ENCODE peak calls at places on chromosomes 13 and 19, in five cellular contexts. One of them, this sample, is unnamed.

GRCh38 chr13:33213797-33214196 is 71.8 kb downstream of the STARD13 start:
- DNase-seq in body of pancreas: no peak
- DNase-seq in stomach: peak; percentile 32
- DNase-seq in tibial nerve: no peak
- DNase-seq in uterus: no peak
- DNase-seq in this sample: no peak

GRCh38 chr19:29364224-29364726 is 151.3 kb upstream of the UQCRFS1 start:
- DNase-seq in tibial nerve: no peak
- DNase-seq in uterus: no peak
- DNase-seq in body of pancreas: no peak
- DNase-seq in stomach: no peak
- DNase-seq in this sample: no peak

GRCh38 chr13:99000137-99000536 is 22.3 kb upstream of the DOCK9 start:
- DNase-seq in body of pancreas: no peak
- DNase-seq in stomach: no peak
- DNase-seq in uterus: no peak
- DNase-seq in tibial nerve: no peak
- DNase-seq in this sample: no peak

GRCh38 chr13:39415403-39415802 is 187.6 kb downstream of the LHFPL6 start:
- DNase-seq in stomach: no peak
- DNase-seq in body of pancreas: peak; percentile 33
- DNase-seq in uterus: peak; percentile 39
- DNase-seq in tibial nerve: no peak
- DNase-seq in this sample: no peak

GRCh38 chr19:16445238-16446107 is 26.3 kb downstream of the EPS15L1 start:
- DNase-seq in body of pancreas: no peak
- DNase-seq in tibial nerve: no peak
- DNase-seq in stomach: no peak
- DNase-seq in uterus: no peak
- DNase-seq in this sample: no peak

GRCh38 chr13:89255844-89256406 is 1584.8 kb downstream of the SLITRK5 start:
- DNase-seq in stomach: no peak
- DNase-seq in tibial nerve: no peak
- DNase-seq in body of pancreas: no peak
- DNase-seq in uterus: no peak
- DNase-seq in this sample: no peak

GRCh38 chr13:100513987-100514670 is 74.5 kb downstream of the GGACT start:
- DNase-seq in body of pancreas: no peak
- DNase-seq in stomach: no peak
- DNase-seq in uterus: no peak
- DNase-seq in tibial nerve: no peak
- DNase-seq in this sample: no peak

GRCh38 chr13:44331912-44332840 is 41.4 kb upstream of the SERP2 start:
- DNase-seq in body of pancreas: no peak
- DNase-seq in stomach: no peak
- DNase-seq in uterus: peak; percentile 88
- DNase-seq in tibial nerve: peak; percentile 67
- DNase-seq in this sample: no peak

GRCh38 chr13:77584111-77584510 is 48.6 kb downstream of the SCEL start:
- DNase-seq in uterus: no peak
- DNase-seq in stomach: no peak
- DNase-seq in body of pancreas: no peak
- DNase-seq in tibial nerve: no peak
- DNase-seq in this sample: peak; percentile 80

GRCh38 chr13:33233547-33233946 is 52.0 kb downstream of the STARD13 start:
- DNase-seq in stomach: no peak
- DNase-seq in body of pancreas: no peak
- DNase-seq in uterus: no peak
- DNase-seq in tibial nerve: no peak
- DNase-seq in this sample: no peak

GRCh38 chr13:111911754-111912452 is 155.0 kb upstream of the SOX1 start:
- DNase-seq in uterus: no peak
- DNase-seq in stomach: no peak
- DNase-seq in tibial nerve: no peak
- DNase-seq in body of pancreas: peak; percentile 5
- DNase-seq in this sample: no peak

GRCh38 chr19:2609389-2610116 is 92.9 kb downstream of the GNG7 start:
- DNase-seq in tibial nerve: no peak
- DNase-seq in stomach: no peak
- DNase-seq in uterus: no peak
- DNase-seq in body of pancreas: no peak
- DNase-seq in this sample: no peak

GRCh38 chr19:12937243-12938053 is 961 bp upstream of the CALR start:
- DNase-seq in body of pancreas: no peak
- DNase-seq in tibial nerve: peak; percentile 59
- DNase-seq in stomach: peak; percentile 68
- DNase-seq in uterus: no peak
- DNase-seq in this sample: no peak

GRCh38 chr13:31807090-31807541 is 67.8 kb downstream of the RXFP2 start:
- DNase-seq in tibial nerve: no peak
- DNase-seq in uterus: no peak
- DNase-seq in body of pancreas: no peak
- DNase-seq in stomach: no peak
- DNase-seq in this sample: no peak

GRCh38 chr13:101977475-101977874 is 424.4 kb downstream of the FGF14 start:
- DNase-seq in tibial nerve: no peak
- DNase-seq in stomach: no peak
- DNase-seq in uterus: no peak
- DNase-seq in body of pancreas: no peak
- DNase-seq in this sample: no peak

GRCh38 chr13:100491164-100491847 is 97.3 kb downstream of the GGACT start:
- DNase-seq in uterus: peak; percentile 56
- DNase-seq in tibial nerve: peak; percentile 69
- DNase-seq in stomach: no peak
- DNase-seq in body of pancreas: no peak
- DNase-seq in this sample: no peak

GRCh38 chr19:4831351-4832340 is at the start of gene TICAM1:
- DNase-seq in body of pancreas: peak; percentile 75
- DNase-seq in stomach: peak; percentile 80
- DNase-seq in tibial nerve: peak; percentile 35
- DNase-seq in uterus: peak; percentile 67
- DNase-seq in this sample: peak; percentile 86

GRCh38 chr19:48274938-48275337 is 5.1 kb downstream of the ZNF114 start:
- DNase-seq in stomach: no peak
- DNase-seq in tibial nerve: no peak
- DNase-seq in body of pancreas: no peak
- DNase-seq in uterus: no peak
- DNase-seq in this sample: peak; percentile 20

GRCh38 chr19:48274173-48274572 is 4.3 kb downstream of the ZNF114 start:
- DNase-seq in uterus: no peak
- DNase-seq in body of pancreas: no peak
- DNase-seq in tibial nerve: no peak
- DNase-seq in stomach: no peak
- DNase-seq in this sample: no peak

DNA sequence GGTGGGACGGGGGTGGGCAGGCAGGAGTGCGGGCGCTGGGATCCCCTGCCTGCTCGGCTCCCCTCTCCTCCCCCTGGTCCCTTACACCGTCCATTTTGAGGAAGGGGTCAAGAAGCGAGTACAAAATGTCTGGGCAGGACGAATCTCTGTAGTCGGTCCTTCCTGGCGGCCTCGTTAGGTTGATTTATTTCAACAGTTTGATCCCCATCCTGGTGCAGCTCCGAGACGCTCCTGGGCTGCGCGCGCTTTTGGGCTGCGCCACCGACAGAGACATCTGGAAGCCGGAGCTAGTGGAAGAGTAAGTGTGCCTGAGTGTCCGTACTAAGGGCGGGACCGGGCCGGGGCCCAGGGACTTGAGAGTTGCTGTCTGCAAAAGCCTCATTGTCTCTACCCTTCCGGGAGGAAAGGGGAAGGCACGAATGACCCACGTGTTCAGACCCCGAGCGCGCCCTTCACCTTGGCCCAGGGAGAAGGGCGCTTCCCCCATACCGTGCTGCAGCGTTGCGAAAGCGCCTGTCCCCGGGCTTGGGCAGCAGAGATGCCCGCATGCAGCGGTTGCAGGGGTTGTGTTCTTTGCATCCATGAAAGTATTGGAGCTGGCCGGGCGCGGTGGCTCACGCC is 1.8 kb downstream of the ZNF114 start:
- DNase-seq in body of pancreas: peak; percentile 25
- DNase-seq in uterus: peak; percentile 38
- DNase-seq in stomach: no peak
- DNase-seq in tibial nerve: no peak
- DNase-seq in this sample: peak; percentile 66
- TF ChIP-seq POLR2A in body of pancreas: peak; percentile 22
- TF ChIP-seq POLR2A in uterus: no peak
- TF ChIP-seq POLR2A in stomach: no peak
- TF ChIP-seq POLR2A in tibial nerve: no peak
- TF ChIP-seq POLR2A in this sample: no peak

DNA sequence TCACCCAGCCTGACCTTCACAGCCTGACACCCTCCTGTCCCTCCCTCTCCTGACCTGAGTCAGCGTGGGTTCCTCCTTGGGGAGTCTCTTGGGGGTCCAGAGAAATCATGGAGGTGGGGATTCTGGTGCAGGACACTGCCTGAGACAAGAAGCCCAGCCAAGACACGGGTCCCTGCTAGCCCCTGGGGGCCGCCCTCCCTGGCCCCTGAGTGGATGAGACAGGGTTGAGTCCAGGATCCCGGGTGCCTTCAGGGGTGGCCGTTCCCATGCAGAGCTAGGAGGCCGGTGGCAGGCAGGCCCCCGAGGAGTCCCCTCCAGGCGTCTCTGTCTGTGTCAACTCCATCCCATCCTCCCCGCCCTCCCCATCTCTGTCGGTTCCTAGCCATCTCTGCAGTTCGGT is 1.6 kb downstream of the MAP2K7 start:
- DNase-seq in stomach: no peak
- DNase-seq in body of pancreas: peak; percentile 13
- DNase-seq in tibial nerve: no peak
- DNase-seq in uterus: no peak
- DNase-seq in this sample: peak; percentile 65
- H3K4me3 ChIP-seq in stomach: no peak overlapping the region
- H3K4me3 ChIP-seq in body of pancreas: no peak overlapping the region
- H3K4me3 ChIP-seq in tibial nerve: peak overlapping the region; percentile 82
- H3K4me3 ChIP-seq in uterus: no peak overlapping the region
- H3K4me3 ChIP-seq in this sample: peak overlapping the region; percentile 86

GRCh38 chr19:40805258-40805868 is 6.4 kb downstream of the EGLN2 start:
- DNase-seq in stomach: peak; percentile 73
- DNase-seq in uterus: no peak
- DNase-seq in body of pancreas: peak; percentile 63
- DNase-seq in tibial nerve: no peak
- DNase-seq in this sample: no peak

GRCh38 chr19:40806385-40807146 is 7.6 kb downstream of the EGLN2 start:
- DNase-seq in body of pancreas: no peak
- DNase-seq in tibial nerve: peak; percentile 84
- DNase-seq in stomach: peak; percentile 62
- DNase-seq in uterus: peak; percentile 84
- DNase-seq in this sample: peak; percentile 93

GRCh38 chr19:40808021-40808325 is 9.0 kb downstream of the EGLN2 start:
- DNase-seq in stomach: no peak
- DNase-seq in body of pancreas: no peak
- DNase-seq in uterus: no peak
- DNase-seq in tibial nerve: no peak
- DNase-seq in this sample: no peak

GRCh38 chr19:40808497-40808896 is 9.5 kb downstream of the EGLN2 start:
- DNase-seq in tibial nerve: no peak
- DNase-seq in stomach: no peak
- DNase-seq in body of pancreas: no peak
- DNase-seq in uterus: no peak
- DNase-seq in this sample: no peak

DNA sequence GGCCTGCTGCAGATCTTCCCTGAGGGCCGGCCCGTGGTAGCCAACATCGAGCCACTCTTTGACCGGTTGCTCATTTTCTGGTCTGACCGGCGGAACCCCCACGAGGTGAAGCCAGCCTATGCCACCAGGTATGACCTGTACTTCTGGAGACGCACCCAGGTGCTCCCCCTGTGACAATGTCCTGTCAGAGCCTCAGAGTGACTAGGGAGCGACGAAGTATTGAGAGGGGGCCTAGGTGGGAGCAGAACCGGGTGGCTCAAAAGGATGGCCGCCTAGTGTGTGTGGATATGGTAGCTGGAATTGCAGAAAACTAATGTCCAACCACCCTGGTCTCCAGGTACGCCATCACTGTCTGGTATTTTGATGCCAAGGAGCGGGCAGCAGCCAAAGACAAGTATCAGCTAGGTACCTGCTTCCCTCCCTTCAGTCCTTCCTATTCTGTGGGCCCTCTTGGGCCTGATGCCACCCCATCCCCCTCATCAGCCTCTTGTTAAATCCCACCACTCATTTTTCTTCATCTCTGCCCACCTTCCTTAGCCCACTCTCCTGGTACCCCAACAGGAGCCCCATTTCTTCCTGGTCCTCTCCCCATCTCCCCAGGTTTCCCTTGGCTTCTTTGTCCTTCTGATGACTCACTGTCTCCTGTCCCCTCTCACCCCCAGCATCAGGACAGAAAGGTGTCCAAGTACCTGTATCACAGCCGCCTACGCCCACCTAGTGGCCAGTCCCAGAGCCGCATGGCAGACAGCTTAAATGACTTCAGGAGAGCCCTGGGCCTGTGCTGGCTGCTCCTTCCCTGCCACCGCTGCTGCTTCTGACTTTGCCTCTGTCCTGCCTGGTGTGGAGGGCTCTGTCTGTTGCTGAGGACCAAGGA is 8.4 kb downstream of the EGLN2 start:
- DNase-seq in uterus: no peak
- DNase-seq in tibial nerve: no peak
- DNase-seq in stomach: no peak
- DNase-seq in body of pancreas: no peak
- DNase-seq in this sample: no peak
- TF ChIP-seq POLR2A in uterus: no peak
- TF ChIP-seq POLR2A in tibial nerve: no peak
- TF ChIP-seq POLR2A in stomach: no peak
- TF ChIP-seq POLR2A in body of pancreas: no peak
- TF ChIP-seq POLR2A in this sample: no peak

GRCh38 chr13:25042141-25042540 is 53.8 kb upstream of the PABPC3 start:
- DNase-seq in tibial nerve: no peak
- DNase-seq in uterus: no peak
- DNase-seq in stomach: no peak
- DNase-seq in body of pancreas: no peak
- DNase-seq in this sample: no peak

GRCh38 chr13:25046274-25046984 is 49.5 kb upstream of the PABPC3 start:
- DNase-seq in uterus: no peak
- DNase-seq in body of pancreas: no peak
- DNase-seq in stomach: no peak
- DNase-seq in tibial nerve: no peak
- DNase-seq in this sample: no peak

GRCh38 chr13:25051065-25051464 is 44.9 kb upstream of the PABPC3 start:
- DNase-seq in body of pancreas: no peak
- DNase-seq in tibial nerve: no peak
- DNase-seq in uterus: no peak
- DNase-seq in stomach: no peak
- DNase-seq in this sample: no peak

GRCh38 chr13:25044071-25044470 is 51.9 kb upstream of the PABPC3 start:
- DNase-seq in uterus: no peak
- DNase-seq in body of pancreas: no peak
- DNase-seq in tibial nerve: no peak
- DNase-seq in stomach: no peak
- DNase-seq in this sample: no peak

GRCh38 chr13:25046985-25047660 is 48.8 kb upstream of the PABPC3 start:
- DNase-seq in tibial nerve: no peak
- DNase-seq in stomach: no peak
- DNase-seq in body of pancreas: no peak
- DNase-seq in uterus: no peak
- DNase-seq in this sample: no peak
- H3K4me3 ChIP-seq in tibial nerve: peak overlapping the region; percentile 42
- H3K4me3 ChIP-seq in stomach: peak overlapping the region; percentile 34
- H3K4me3 ChIP-seq in body of pancreas: no peak overlapping the region
- H3K4me3 ChIP-seq in uterus: no peak overlapping the region
- H3K4me3 ChIP-seq in this sample: peak overlapping the region; percentile 41

GRCh38 chr19:45827459-45828093 is 12.5 kb upstream of the RSPH6A start:
- DNase-seq in uterus: no peak
- DNase-seq in tibial nerve: no peak
- DNase-seq in body of pancreas: no peak
- DNase-seq in stomach: no peak
- DNase-seq in this sample: no peak
- TF ChIP-seq POLR2A in uterus: no peak
- TF ChIP-seq POLR2A in tibial nerve: no peak
- TF ChIP-seq POLR2A in body of pancreas: no peak
- TF ChIP-seq POLR2A in stomach: no peak
- TF ChIP-seq POLR2A in this sample: no peak

GRCh38 chr13:30396434-30397075 is 25.7 kb upstream of the UBE2L5 start:
- DNase-seq in tibial nerve: no peak
- DNase-seq in uterus: no peak
- DNase-seq in stomach: no peak
- DNase-seq in body of pancreas: no peak
- DNase-seq in this sample: no peak
- H3K4me3 ChIP-seq in tibial nerve: no peak overlapping the region
- H3K4me3 ChIP-seq in uterus: no peak overlapping the region
- H3K4me3 ChIP-seq in stomach: no peak overlapping the region
- H3K4me3 ChIP-seq in body of pancreas: no peak overlapping the region
- H3K4me3 ChIP-seq in this sample: peak overlapping the region; percentile 65